ENCODE peak calls at places on chromosome 10, in four cellular contexts. J, B, H and O are unnamed samples.
A peak's percentile ranks its signal among the peaks of the same experiment; 100 is the strongest.

GRCh38 chr10:72272689-72273409 is 875 bp upstream of the DDIT4 start:
- DNase-seq in J (peak; percentile 97), B (peak; percentile 99), H (peak; percentile 90), O (peak; percentile 98)

GRCh38 chr10:90162464-90162863 is 461.1 kb downstream of the KIF20B start:
- DNase-seq in J (peak; percentile 18), B (peak; percentile 65), H (peak; percentile 6), O (peak; percentile 65)

GRCh38 chr10:89954787-89955566 is 253.6 kb downstream of the KIF20B start:
- DNase-seq in J (no peak), B (peak; percentile 29), H (no peak), O (peak; percentile 22)

GRCh38 chr10:21496285-21497176 is 29.0 kb downstream of the SKIDA1 start:
- DNase-seq in J (peak; percentile 25), B (no peak), H (peak; percentile 45), O (peak; percentile 41)

GRCh38 chr10:70106958-70107791 is 25.4 kb downstream of the AIFM2 start:
- DNase-seq in J (no peak), B (no peak), H (no peak), O (peak; percentile 10)

GRCh38 chr10:101690461-101690860 is 4.5 kb downstream of the FBXW4 start:
- DNase-seq in J (no peak), B (no peak), H (no peak), O (no peak)

GRCh38 chr10:108556176-108556575 is 1367.1 kb downstream of the XPNPEP1 start:
- DNase-seq in J (no peak), B (peak; percentile 15), H (no peak), O (peak; percentile 50)

GRCh38 chr10:70432101-70432500 is 9.4 kb downstream of the NODAL start:
- DNase-seq in J (no peak), B (no peak), H (no peak), O (no peak)

GRCh38 chr10:126270116-126270515 is 118.2 kb downstream of the ADAM12 start:
- DNase-seq in J (peak; percentile 84), B (peak; percentile 56), H (peak; percentile 23), O (peak; percentile 56)

GRCh38 chr10:74586088-74586585 is 240.3 kb upstream of the KAT6B start:
- DNase-seq in J (peak; percentile 23), B (no peak), H (no peak), O (no peak)

GRCh38 chr10:14016011-14016536 is 314.6 kb downstream of the FRMD4A start:
- DNase-seq in J (peak; percentile 54), B (peak; percentile 31), H (no peak), O (peak; percentile 63)

GRCh38 chr10:12483996-12484944 is 134.9 kb downstream of the CAMK1D start:
- DNase-seq in J (no peak), B (no peak), H (no peak), O (no peak)

GRCh38 chr10:128956149-128956548 is 510.9 kb upstream of the MGMT start:
- DNase-seq in J (no peak), B (no peak), H (no peak), O (no peak)

GRCh38 chr10:73653701-73654100 is 2.1 kb downstream of the SYNPO2L start:
- DNase-seq in J (peak; percentile 60), B (no peak), H (peak; percentile 46), O (no peak)

GRCh38 chr10:51960494-51960895 is 261.1 kb upstream of the CSTF2T start:
- DNase-seq in J (peak; percentile 76), B (peak; percentile 87), H (peak; percentile 55), O (peak; percentile 78)

GRCh38 chr10:48604408-48605263 is at the start of gene ARHGAP22:
- DNase-seq in J (peak; percentile 29), B (no peak), H (peak; percentile 54), O (peak; percentile 43)

GRCh38 chr10:103280505-103280904 is 3.6 kb downstream of the INA start:
- DNase-seq in J (no peak), B (no peak), H (no peak), O (no peak)
- H3K4me3 ChIP-seq in J (no peak overlapping the region), B (no peak overlapping the region), H (no peak overlapping the region), O (no peak overlapping the region)

DNA sequence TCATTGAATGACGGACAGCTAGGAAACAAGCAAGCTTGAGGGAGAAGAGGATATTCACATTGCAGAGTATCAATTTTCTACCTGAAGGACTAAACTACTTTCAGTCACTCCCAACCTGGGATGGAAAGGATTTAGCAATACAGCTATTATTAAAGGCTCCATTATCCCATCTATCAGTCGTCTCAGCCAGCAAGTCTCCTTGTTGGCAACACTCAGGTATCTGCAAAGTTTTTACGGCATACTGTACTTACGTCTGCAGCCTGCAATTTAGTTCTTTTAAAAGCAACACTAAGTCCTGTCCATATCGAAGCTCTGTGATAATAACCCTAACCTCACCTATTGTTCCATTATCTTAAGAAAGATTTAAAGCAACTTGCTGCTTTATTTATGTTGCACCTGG is 689.4 kb downstream of the PARD3 start:
- DNase-seq in J (no peak), B (no peak), H (no peak), O (no peak)
- H3K4me3 ChIP-seq in J (no peak overlapping the region), B (no peak overlapping the region), H (no peak overlapping the region), O (no peak overlapping the region)

DNA sequence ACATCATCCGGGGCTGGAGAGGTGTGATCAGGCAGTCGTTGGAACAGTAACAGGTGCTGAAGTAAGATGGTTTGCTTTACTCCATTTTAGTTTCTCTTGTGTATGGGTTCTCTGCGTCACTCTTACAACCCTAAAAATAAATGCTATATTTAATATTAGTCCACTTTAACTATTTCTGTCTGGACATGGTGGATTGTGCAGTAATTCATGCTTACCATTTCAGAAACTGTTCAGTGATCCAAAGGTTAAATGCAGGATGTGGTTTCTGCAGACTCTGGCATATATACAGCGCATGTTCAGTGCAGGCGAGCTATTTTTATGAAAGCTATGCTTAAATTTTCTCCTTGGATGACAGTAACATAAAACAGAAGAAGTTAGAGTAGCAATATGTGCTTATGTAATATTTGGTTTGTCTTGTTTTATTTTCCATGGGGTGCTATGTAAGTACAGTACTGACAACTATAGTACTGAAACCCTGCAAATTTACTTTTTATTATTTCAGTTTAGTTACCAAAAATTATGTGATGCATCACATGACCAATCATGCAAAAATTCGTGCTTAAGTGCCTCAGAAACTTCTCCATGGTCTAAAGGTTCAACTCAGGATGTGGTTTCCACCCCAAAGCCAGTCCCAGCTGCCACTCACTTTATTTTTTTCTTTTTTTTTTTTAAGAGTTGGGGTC is 46.6 kb upstream of the GRID1 start:
- DNase-seq in J (peak; percentile 59), B (peak; percentile 76), H (no peak), O (peak; percentile 60)
- H3K4me3 ChIP-seq in J (no peak overlapping the region), B (no peak overlapping the region), H (no peak overlapping the region), O (no peak overlapping the region)

GRCh38 chr10:23199768-23200511 is 7.8 kb downstream of the PTF1A start:
- DNase-seq in J (no peak), B (no peak), H (no peak), O (no peak)
- H3K4me3 ChIP-seq in J (no peak overlapping the region), B (no peak overlapping the region), H (no peak overlapping the region), O (no peak overlapping the region)

GRCh38 chr10:5945203-5945534 is 32.2 kb downstream of the IL15RA start:
- DNase-seq in J (no peak), B (no peak), H (no peak), O (no peak)

GRCh38 chr10:5943536-5943935 is 33.8 kb downstream of the IL15RA start:
- DNase-seq in J (peak; percentile 59), B (peak; percentile 50), H (no peak), O (peak; percentile 73)

GRCh38 chr10:5942471-5942870 is 34.9 kb downstream of the IL15RA start:
- DNase-seq in J (no peak), B (no peak), H (no peak), O (peak; percentile 4)

GRCh38 chr10:5945561-5946418 is 31.6 kb downstream of the IL15RA start:
- DNase-seq in J (peak; percentile 97), B (peak; percentile 99), H (peak; percentile 78), O (peak; percentile 98)

GRCh38 chr10:5944389-5945202 is 32.7 kb downstream of the IL15RA start:
- DNase-seq in J (peak; percentile 100), B (peak; percentile 100), H (peak; percentile 97), O (peak; percentile 100)
- H3K4me3 ChIP-seq in J (no peak overlapping the region), B (peak overlapping the region; percentile 40), H (no peak overlapping the region), O (no peak overlapping the region)

GRCh38 chr10:96586419-96587254 is at the start of gene TM9SF3:
- DNase-seq in J (peak; percentile 83), B (peak; percentile 75), H (peak; percentile 89), O (peak; percentile 87)

GRCh38 chr10:96585726-96586418 is 940 bp downstream of the TM9SF3 start:
- DNase-seq in J (peak; percentile 7), B (peak; percentile 21), H (peak; percentile 29), O (no peak)

GRCh38 chr10:96587255-96588059 is 645 bp upstream of the TM9SF3 start:
- DNase-seq in J (peak; percentile 83), B (peak; percentile 86), H (peak; percentile 69), O (peak; percentile 85)

GRCh38 chr10:96588601-96589419 is 2.0 kb upstream of the TM9SF3 start:
- DNase-seq in J (peak; percentile 47), B (no peak), H (peak; percentile 85), O (no peak)

GRCh38 chr10:96588060-96588554 is 1.3 kb upstream of the TM9SF3 start:
- DNase-seq in J (no peak), B (no peak), H (no peak), O (no peak)
- H3K4me3 ChIP-seq in J (peak overlapping the region; percentile 78), B (peak overlapping the region; percentile 81), H (peak overlapping the region; percentile 63), O (no peak overlapping the region)

GRCh38 chr10:100653238-100653956 is 92.0 kb upstream of the PAX2 start:
- DNase-seq in J (no peak), B (no peak), H (no peak), O (no peak)

GRCh38 chr10:100656479-100656878 is 88.9 kb upstream of the PAX2 start:
- DNase-seq in J (no peak), B (no peak), H (peak; percentile 85), O (no peak)

GRCh38 chr10:100655760-100656421 is 89.5 kb upstream of the PAX2 start:
- DNase-seq in J (no peak), B (no peak), H (no peak), O (no peak)

GRCh38 chr10:100653957-100654834 is 91.2 kb upstream of the PAX2 start:
- DNase-seq in J (no peak), B (peak; percentile 35), H (no peak), O (peak; percentile 59)

GRCh38 chr10:100654835-100655759 is 90.3 kb upstream of the PAX2 start:
- DNase-seq in J (no peak), B (no peak), H (no peak), O (no peak)
- H3K4me3 ChIP-seq in J (no peak overlapping the region), B (no peak overlapping the region), H (no peak overlapping the region), O (no peak overlapping the region)

DNA sequence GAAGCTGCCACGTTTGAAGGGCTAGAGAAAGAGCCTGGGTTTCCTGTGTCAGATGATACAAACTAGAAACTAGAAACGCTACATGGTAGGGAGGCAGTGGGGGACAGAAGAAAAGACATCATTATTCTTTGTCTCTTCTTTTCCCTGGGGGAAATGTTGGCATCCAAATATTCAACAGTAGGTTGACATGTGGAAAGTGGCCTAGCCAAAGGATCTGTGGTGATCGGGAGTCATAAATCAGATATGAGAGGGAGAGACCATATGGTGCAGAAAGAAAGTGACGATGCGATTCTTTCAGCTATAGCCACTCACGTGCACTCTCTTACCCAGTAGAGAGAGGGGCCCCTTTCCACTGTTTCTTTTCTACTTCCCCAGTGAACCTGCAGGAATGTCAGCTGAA is 964.7 kb downstream of the LRMDA start:
- DNase-seq in J (no peak), B (no peak), H (no peak), O (no peak)
- H3K4me3 ChIP-seq in J (no peak overlapping the region), B (no peak overlapping the region), H (no peak overlapping the region), O (no peak overlapping the region)